ENCODE peak calls at places on chromosome X, in six cellular contexts. C, F, S, G, O and N are unnamed samples.

GRCh38 chrX:1207496-1208025 is 4.9 kb downstream of the CRLF2 start:
- DNase-seq in G (no peak), S (no peak), C (no peak), F (no peak), O (no peak), N (no peak)

GRCh38 chrX:74421181-74422028 is at the start of gene SLC16A2:
- DNase-seq in F (peak), G (no peak), C (peak), O (no peak), S (peak), N (peak)

GRCh38 chrX:115350696-115351408 is 61.3 kb downstream of the LUZP4 start:
- DNase-seq in C (no peak), F (no peak), S (no peak), O (no peak), G (no peak), N (no peak)

GRCh38 chrX:77743720-77744119 is 42.3 kb downstream of the ATRX start:
- DNase-seq in G (no peak), S (no peak), O (no peak), C (no peak), F (no peak), N (no peak)

GRCh38 chrX:112270991-112271390 is 188.4 kb upstream of the TRPC5 start:
- DNase-seq in G (no peak), O (no peak), C (no peak), F (no peak), S (no peak), N (no peak)

GRCh38 chrX:7330551-7330950 is 182.6 kb upstream of the PUDP start:
- DNase-seq in S (no peak), F (no peak), C (no peak), G (no peak), O (no peak), N (no peak)

GRCh38 chrX:79572566-79572965 is 205.4 kb upstream of the ITM2A start:
- DNase-seq in G (no peak), F (no peak), S (no peak), C (no peak), O (no peak), N (no peak)

GRCh38 chrX:24314019-24314635 is at the start of gene SUPT20HL2:
- DNase-seq in F (no peak), O (no peak), C (no peak), S (no peak), G (no peak), N (no peak)

GRCh38 chrX:29858714-29859113 is 356.6 kb upstream of the MAGEB2 start:
- DNase-seq in F (no peak), C (no peak), G (no peak), O (no peak), S (no peak), N (peak)

GRCh38 chrX:83845397-83845796 is 15.5 kb upstream of the CYLC1 start:
- DNase-seq in G (no peak), C (no peak), O (no peak), S (no peak), F (no peak), N (no peak)

GRCh38 chrX:13716905-13717304 is 17.5 kb downstream of the TRAPPC2 start:
- DNase-seq in G (no peak), C (peak), O (no peak), F (no peak), S (no peak), N (no peak)

GRCh38 chrX:110167952-110168451 is 149.9 kb downstream of the AMMECR1 start:
- DNase-seq in F (no peak), O (no peak), C (peak), S (no peak), G (no peak), N (no peak)

GRCh38 chrX:130118396-130118795 is 8.1 kb upstream of the ELF4 start:
- DNase-seq in O (no peak), C (no peak), F (no peak), S (no peak), G (no peak), N (peak)

GRCh38 chrX:156008915-156009314 is 11.4 kb downstream of the IL9R start:
- DNase-seq in F (no peak), O (no peak), G (no peak), S (no peak), C (no peak), N (no peak)

GRCh38 chrX:56343231-56343630 is 111.1 kb downstream of the KLF8 start:
- DNase-seq in O (no peak), F (no peak), G (no peak), S (no peak), C (no peak), N (no peak)

GRCh38 chrX:63918611-63919010 is 133.6 kb upstream of the ARHGEF9 start:
- DNase-seq in F (no peak), O (no peak), G (no peak), C (no peak), S (no peak), N (no peak)

GRCh38 chrX:154002215-154002719 is 17.4 kb downstream of the IRAK1 start:
- DNase-seq in G (no peak), C (no peak), S (no peak), O (no peak), F (no peak), N (no peak)

GRCh38 chrX:17082831-17083230 is 136.4 kb downstream of the REPS2 start:
- DNase-seq in F (no peak), O (no peak), C (no peak), S (no peak), G (no peak), N (no peak)

GRCh38 chrX:13372203-13372980 is 52.5 kb upstream of the ATXN3L start:
- DNase-seq in G (no peak), S (no peak), C (no peak), O (no peak), F (no peak), N (no peak)

GRCh38 chrX:121356850-121357171 is 309.4 kb downstream of the GLUD2 start:
- DNase-seq in S (no peak), C (no peak), O (no peak), G (no peak), F (no peak), N (no peak)